ENCODE peak calls at places on chromosomes 7 and 10, in six cellular contexts. One of them, this sample, is unnamed.

GRCh38 chr10:58153751-58154150 is 113.9 kb downstream of the IPMK start:
- DNase-seq in EL: no peak
- DNase-seq in left ventricle myocardium inferior: no peak
- DNase-seq in left cardiac atrium: no peak
- DNase-seq in pons: no peak
- DNase-seq in stimulated activated CD8-positive, alpha-beta memory T cell treated with anti-CD3 and anti-CD28 coated beads, Interleukin-15, amount 100 ng/mL, for 24 hours: no peak
- DNase-seq in this sample: no peak

GRCh38 chr7:45143616-45144015 is 14.0 kb upstream of the RAMP3 start:
- DNase-seq in EL: peak; percentile 40
- DNase-seq in left ventricle myocardium inferior: no peak
- DNase-seq in left cardiac atrium: no peak
- DNase-seq in pons: no peak
- DNase-seq in stimulated activated CD8-positive, alpha-beta memory T cell treated with anti-CD3 and anti-CD28 coated beads, Interleukin-15, amount 100 ng/mL, for 24 hours: no peak
- DNase-seq in this sample: no peak

GRCh38 chr7:142006577-142006976 is 10.9 kb downstream of the MGAM start:
- DNase-seq in EL: no peak
- DNase-seq in left ventricle myocardium inferior: no peak
- DNase-seq in left cardiac atrium: no peak
- DNase-seq in pons: no peak
- DNase-seq in stimulated activated CD8-positive, alpha-beta memory T cell treated with anti-CD3 and anti-CD28 coated beads, Interleukin-15, amount 100 ng/mL, for 24 hours: no peak
- DNase-seq in this sample: no peak

GRCh38 chr7:29468196-29468595 is 95.4 kb upstream of the PRR15 start:
- DNase-seq in EL: no peak
- DNase-seq in left ventricle myocardium inferior: no peak
- DNase-seq in left cardiac atrium: no peak
- DNase-seq in pons: no peak
- DNase-seq in stimulated activated CD8-positive, alpha-beta memory T cell treated with anti-CD3 and anti-CD28 coated beads, Interleukin-15, amount 100 ng/mL, for 24 hours: no peak
- DNase-seq in this sample: no peak

GRCh38 chr7:92631067-92631829 is 41.1 kb upstream of the FAM133B start:
- DNase-seq in EL: no peak
- DNase-seq in left ventricle myocardium inferior: no peak
- DNase-seq in left cardiac atrium: no peak
- DNase-seq in pons: no peak
- DNase-seq in stimulated activated CD8-positive, alpha-beta memory T cell treated with anti-CD3 and anti-CD28 coated beads, Interleukin-15, amount 100 ng/mL, for 24 hours: no peak
- DNase-seq in this sample: no peak

GRCh38 chr10:88385601-88386203 is 197.4 kb downstream of the RNLS start:
- DNase-seq in EL: no peak
- DNase-seq in left ventricle myocardium inferior: no peak
- DNase-seq in left cardiac atrium: no peak
- DNase-seq in pons: no peak
- DNase-seq in stimulated activated CD8-positive, alpha-beta memory T cell treated with anti-CD3 and anti-CD28 coated beads, Interleukin-15, amount 100 ng/mL, for 24 hours: no peak
- DNase-seq in this sample: peak; percentile 40

GRCh38 chr7:127393370-127394058 is 1.0 kb upstream of the ZNF800 start:
- DNase-seq in EL: peak; percentile 10
- DNase-seq in left ventricle myocardium inferior: no peak
- DNase-seq in left cardiac atrium: peak; percentile 40
- DNase-seq in pons: no peak
- DNase-seq in stimulated activated CD8-positive, alpha-beta memory T cell treated with anti-CD3 and anti-CD28 coated beads, Interleukin-15, amount 100 ng/mL, for 24 hours: no peak
- DNase-seq in this sample: no peak

GRCh38 chr10:5665380-5666323 is 743 bp downstream of the ASB13 start:
- DNase-seq in EL: peak; percentile 25
- DNase-seq in left ventricle myocardium inferior: peak; percentile 35
- DNase-seq in left cardiac atrium: peak; percentile 56
- DNase-seq in pons: peak; percentile 19
- DNase-seq in stimulated activated CD8-positive, alpha-beta memory T cell treated with anti-CD3 and anti-CD28 coated beads, Interleukin-15, amount 100 ng/mL, for 24 hours: no peak
- DNase-seq in this sample: peak; percentile 47

GRCh38 chr7:32239764-32240163 is 169.6 kb upstream of the PDE1C start:
- DNase-seq in EL: no peak
- DNase-seq in left ventricle myocardium inferior: no peak
- DNase-seq in left cardiac atrium: no peak
- DNase-seq in pons: no peak
- DNase-seq in stimulated activated CD8-positive, alpha-beta memory T cell treated with anti-CD3 and anti-CD28 coated beads, Interleukin-15, amount 100 ng/mL, for 24 hours: no peak
- DNase-seq in this sample: no peak

GRCh38 chr10:34696423-34696822 is 118.7 kb downstream of the PARD3 start:
- DNase-seq in EL: peak; percentile 80
- DNase-seq in left ventricle myocardium inferior: no peak
- DNase-seq in left cardiac atrium: no peak
- DNase-seq in pons: no peak
- DNase-seq in stimulated activated CD8-positive, alpha-beta memory T cell treated with anti-CD3 and anti-CD28 coated beads, Interleukin-15, amount 100 ng/mL, for 24 hours: no peak
- DNase-seq in this sample: no peak

GRCh38 chr7:4003536-4003935 is 678.6 kb upstream of the FOXK1 start:
- DNase-seq in EL: no peak
- DNase-seq in left ventricle myocardium inferior: no peak
- DNase-seq in left cardiac atrium: no peak
- DNase-seq in pons: no peak
- DNase-seq in stimulated activated CD8-positive, alpha-beta memory T cell treated with anti-CD3 and anti-CD28 coated beads, Interleukin-15, amount 100 ng/mL, for 24 hours: no peak
- DNase-seq in this sample: no peak

GRCh38 chr10:62934258-62934657 is 118.1 kb upstream of the EGR2 start:
- DNase-seq in EL: no peak
- DNase-seq in left ventricle myocardium inferior: no peak
- DNase-seq in left cardiac atrium: no peak
- DNase-seq in pons: peak; percentile 40
- DNase-seq in stimulated activated CD8-positive, alpha-beta memory T cell treated with anti-CD3 and anti-CD28 coated beads, Interleukin-15, amount 100 ng/mL, for 24 hours: no peak
- DNase-seq in this sample: no peak

This sample was measured in GF-D8.